ENCODE peak calls at places on chromosome 13, in four cellular contexts. S, W, O and U are unnamed samples.

GRCh38 chr13:47334173-47334572 is 437.3 kb upstream of the HTR2A start:
- ATAC-seq in S (no peak), W (no peak), O (no peak), U (peak)

GRCh38 chr13:66312312-66313087 is 917.6 kb downstream of the PCDH9 start:
- ATAC-seq in S (no peak), W (peak), O (no peak), U (no peak)

GRCh38 chr13:50572129-50572528 is 271.4 kb downstream of the DLEU7 start:
- ATAC-seq in S (no peak), W (no peak), O (no peak), U (no peak)

GRCh38 chr13:24716011-24716410 is 35.8 kb downstream of the ATP12A start:
- ATAC-seq in S (no peak), W (peak), O (no peak), U (no peak)

GRCh38 chr13:23909606-23910005 is 12.3 kb upstream of the C1QTNF9B start:
- ATAC-seq in S (no peak), W (no peak), O (no peak), U (no peak)

GRCh38 chr13:112995395-112996091 is 26.5 kb downstream of the MCF2L start:
- ATAC-seq in S (no peak), W (no peak), O (no peak), U (no peak)

GRCh38 chr13:24328145-24328544 is 18.8 kb downstream of the C1QTNF9 start:
- ATAC-seq in S (no peak), W (peak), O (no peak), U (no peak)

GRCh38 chr13:25733696-25734435 is 317.9 kb downstream of the SHISA2 start:
- ATAC-seq in S (no peak), W (no peak), O (no peak), U (no peak)

GRCh38 chr13:26475176-26476110 is 82.0 kb upstream of the WASF3 start:
- ATAC-seq in S (no peak), W (peak), O (peak), U (no peak)

GRCh38 chr13:114260818-114261217 is 20.6 kb upstream of the UPF3A start:
- ATAC-seq in S (peak), W (no peak), O (no peak), U (no peak)

GRCh38 chr13:29897102-29897501 is 46.7 kb upstream of the UBL3 start:
- ATAC-seq in S (no peak), W (no peak), O (no peak), U (no peak)

GRCh38 chr13:89029062-89029461 is 1357.9 kb downstream of the SLITRK5 start:
- ATAC-seq in S (no peak), W (no peak), O (no peak), U (no peak)

GRCh38 chr13:59532405-59532804 is 631.3 kb downstream of the DIAPH3 start:
- ATAC-seq in S (no peak), W (no peak), O (no peak), U (no peak)

GRCh38 chr13:78660130-78660857 is 1.3 kb upstream of the OBI1 start:
- ATAC-seq in S (no peak), W (peak), O (no peak), U (no peak)

GRCh38 chr13:23321534-23322241 is 111.8 kb downstream of the SACS start:
- ATAC-seq in S (peak), W (peak), O (peak), U (peak)

GRCh38 chr13:106888148-106888547 is 320.2 kb upstream of the ARGLU1 start:
- ATAC-seq in S (no peak), W (no peak), O (no peak), U (no peak)

GRCh38 chr13:41802033-41802683 is 158.8 kb downstream of the VWA8 start:
- ATAC-seq in S (no peak), W (no peak), O (no peak), U (no peak)

GRCh38 chr13:75847588-75847987 is 211.5 kb downstream of the LMO7 start:
- ATAC-seq in S (peak), W (no peak), O (no peak), U (no peak)

GRCh38 chr13:113785051-113786010 is 26.3 kb downstream of the TMEM255B start:
- ATAC-seq in S (no peak), W (no peak), O (no peak), U (no peak)

GRCh38 chr13:47036291-47037008 is 139.6 kb upstream of the HTR2A start:
- ATAC-seq in S (peak), W (no peak), O (no peak), U (no peak)

GRCh38 chr13:48221301-48222190 is 11.5 kb upstream of the ITM2B start:
- ATAC-seq in S (no peak), W (peak), O (peak), U (peak)

GRCh38 chr13:71339736-71340135 is 527.3 kb downstream of the DACH1 start:
- ATAC-seq in S (no peak), W (no peak), O (no peak), U (no peak)

GRCh38 chr13:23915308-23915707 is 18.0 kb upstream of the C1QTNF9B start:
- ATAC-seq in S (no peak), W (peak), O (no peak), U (no peak)

GRCh38 chr13:95235199-95235726 is 66.0 kb downstream of the ABCC4 start:
- ATAC-seq in S (peak), W (no peak), O (peak), U (no peak)

GRCh38 chr13:113110048-113110851 is 4.7 kb downstream of the F7 start:
- ATAC-seq in S (no peak), W (no peak), O (no peak), U (peak)

GRCh38 chr13:25847635-25848616 is 203.9 kb downstream of the SHISA2 start:
- ATAC-seq in S (peak), W (no peak), O (peak), U (no peak)

GRCh38 chr13:30346789-30347167 is 39.4 kb upstream of the KATNAL1 start:
- ATAC-seq in S (peak), W (no peak), O (no peak), U (no peak)

GRCh38 chr13:74158028-74158427 is 23.8 kb upstream of the KLF12 start:
- ATAC-seq in S (no peak), W (no peak), O (no peak), U (no peak)

GRCh38 chr13:105773887-105774538 is 761.4 kb downstream of the EFNB2 start:
- ATAC-seq in S (peak), W (peak), O (no peak), U (no peak)

GRCh38 chr13:94967183-94968039 is 255.1 kb upstream of the SOX21 start:
- ATAC-seq in S (peak), W (peak), O (no peak), U (no peak)

GRCh38 chr13:20193924-20194631 is 1.3 kb upstream of the GJB2 start:
- ATAC-seq in S (peak), W (no peak), O (peak), U (no peak)

GRCh38 chr13:78787189-78787588 is 128.2 kb upstream of the OBI1 start:
- ATAC-seq in S (no peak), W (peak), O (no peak), U (no peak)

DNA sequence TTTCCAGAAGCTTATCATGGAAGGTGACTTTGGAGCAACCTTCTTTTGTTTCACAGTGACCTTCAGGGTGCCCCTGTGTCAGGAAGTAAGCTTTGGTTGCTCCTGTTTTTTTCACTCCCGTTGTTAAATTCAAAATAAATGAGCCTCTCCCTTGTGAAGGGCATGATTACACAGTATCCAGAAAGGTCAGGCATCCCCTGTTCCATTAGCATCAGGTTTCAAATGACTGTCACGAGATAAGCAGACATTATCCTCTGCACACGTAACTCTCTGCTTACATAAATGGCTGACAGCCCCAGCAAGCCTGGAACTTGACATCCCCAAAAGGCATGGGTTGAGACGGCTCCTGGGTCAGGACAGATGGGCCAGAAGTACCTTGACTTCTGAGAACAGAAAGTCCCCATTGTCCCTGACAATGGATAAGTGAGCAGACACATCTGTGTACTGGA is 52.0 kb downstream of the RAB20 start:
- ATAC-seq in S (no peak), W (no peak), O (no peak), U (no peak)
- TF ChIP-seq POLR2AphosphoS5 in S (no peak), W (no peak), O (no peak), U (peak)

GRCh38 chr13:35984287-35984686 is 146.9 kb downstream of the DCLK1 start:
- ATAC-seq in S (no peak), W (no peak), O (no peak), U (no peak)

GRCh38 chr13:35978607-35979316 is 152.4 kb downstream of the DCLK1 start:
- ATAC-seq in S (peak), W (peak), O (no peak), U (peak)

GRCh38 chr13:35976126-35976525 is 155.1 kb downstream of the DCLK1 start:
- ATAC-seq in S (no peak), W (no peak), O (no peak), U (no peak)

GRCh38 chr13:35983206-35983605 is 148.0 kb downstream of the DCLK1 start:
- ATAC-seq in S (no peak), W (no peak), O (no peak), U (no peak)

GRCh38 chr13:35979378-35979911 is 151.7 kb downstream of the DCLK1 start:
- ATAC-seq in S (no peak), W (no peak), O (peak), U (peak)
- TF ChIP-seq POLR2AphosphoS5 in S (no peak), W (no peak), O (peak), U (peak)

DNA sequence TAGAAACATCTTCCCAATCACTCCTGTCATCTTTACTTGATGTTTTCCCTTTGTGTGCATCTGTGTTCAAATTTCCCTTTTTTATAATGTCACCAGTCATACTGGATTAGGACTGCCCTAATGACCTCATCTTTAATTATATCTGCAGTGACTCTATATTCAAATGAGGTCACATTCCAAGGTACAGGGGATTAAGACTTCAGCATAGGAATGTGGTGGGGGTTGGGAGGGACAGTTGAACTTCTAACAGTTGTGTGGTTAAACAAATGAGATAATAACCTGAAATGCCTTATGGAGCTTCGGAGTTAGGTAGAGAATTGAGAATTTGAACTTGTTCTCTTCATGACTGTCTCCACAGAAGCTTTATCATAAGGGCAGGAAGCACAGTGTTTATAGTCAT is 23.0 kb downstream of the PAN3 start:
- ATAC-seq in S (no peak), W (peak), O (no peak), U (no peak)
- TF ChIP-seq POLR2AphosphoS5 in S (no peak), W (no peak), O (no peak), U (no peak)

GRCh38 chr13:110422913-110423688 is 116.0 kb downstream of the COL4A2 start:
- ATAC-seq in S (no peak), W (no peak), O (no peak), U (no peak)

GRCh38 chr13:110420626-110421025 is 113.5 kb downstream of the COL4A2 start:
- ATAC-seq in S (no peak), W (no peak), O (no peak), U (no peak)

GRCh38 chr13:110419946-110420345 is 112.9 kb downstream of the COL4A2 start:
- ATAC-seq in S (no peak), W (no peak), O (no peak), U (no peak)

GRCh38 chr13:110421061-110421460 is 114.0 kb downstream of the COL4A2 start:
- ATAC-seq in S (no peak), W (no peak), O (no peak), U (no peak)

GRCh38 chr13:110421696-110422395 is 114.8 kb downstream of the COL4A2 start:
- ATAC-seq in S (peak), W (no peak), O (no peak), U (no peak)
- TF ChIP-seq POLR2AphosphoS5 in S (no peak), W (no peak), O (no peak), U (no peak)

GRCh38 chr13:53782400-53783030 is 753.9 kb downstream of the OLFM4 start:
- ATAC-seq in S (peak), W (peak), O (no peak), U (peak)
- TF ChIP-seq POLR2AphosphoS5 in S (no peak), W (no peak), O (no peak), U (no peak)

GRCh38 chr13:98470920-98471319 is 106.0 kb downstream of the STK24 start:
- ATAC-seq in S (no peak), W (no peak), O (no peak), U (no peak)
- TF ChIP-seq POLR2AphosphoS5 in S (no peak), W (no peak), O (no peak), U (no peak)

GRCh38 chr13:52177276-52177675 is 17.9 kb upstream of the NEK3 start:
- ATAC-seq in S (no peak), W (no peak), O (no peak), U (no peak)

GRCh38 chr13:52169839-52170238 is 10.4 kb upstream of the NEK3 start:
- ATAC-seq in S (no peak), W (no peak), O (no peak), U (no peak)

DNA sequence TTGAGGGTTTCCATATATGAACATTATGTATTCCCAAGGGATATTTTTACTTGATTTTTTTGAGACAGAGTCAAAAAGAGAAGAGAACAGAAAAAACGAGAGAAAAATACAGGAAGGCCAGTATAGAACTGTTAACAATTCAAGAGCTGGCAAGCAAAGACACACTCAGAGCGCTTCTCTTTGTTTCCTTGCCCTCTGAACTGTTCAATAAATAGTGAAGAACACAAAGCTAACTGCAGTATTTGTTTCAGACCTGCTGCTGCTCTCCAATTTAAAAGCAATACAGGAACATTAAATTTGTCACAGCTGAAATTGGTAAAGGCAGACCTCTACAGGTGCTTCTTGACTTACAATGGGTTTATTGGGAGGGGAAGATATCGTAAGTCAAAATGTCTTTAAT is 14.0 kb upstream of the NEK3 start:
- ATAC-seq in S (no peak), W (no peak), O (no peak), U (no peak)
- TF ChIP-seq POLR2AphosphoS5 in S (no peak), W (no peak), O (no peak), U (no peak)

GRCh38 chr13:40666058-40666904 is at the start of gene FOXO1:
- ATAC-seq in S (peak), W (peak), O (peak), U (peak)
- TF ChIP-seq POLR2AphosphoS5 in S (peak), W (peak), O (peak), U (peak)